ENCODE peak calls at places on chromosomes 12 and 14, in four cellular contexts. W is SK-N-SH, J is psoas muscle, Y is mammary epithelial cell. T is an unnamed sample.
A peak's percentile ranks its signal among the peaks of the same experiment; 100 is the strongest.

GRCh38 chr12:127381043-127381668 is 885.8 kb upstream of the TMEM132C start:
- DNase-seq in W (peak; percentile 88), J (peak; percentile 33), Y (peak; percentile 21), T (peak; percentile 48)

GRCh38 chr12:116352315-116352835 is 74.9 kb upstream of the MED13L start:
- DNase-seq in W (no peak), Y (no peak), J (no peak), T (no peak)

GRCh38 chr14:70782361-70782760 is 27.0 kb downstream of the MAP3K9 start:
- DNase-seq in W (no peak), Y (peak; percentile 100), J (no peak), T (no peak)

GRCh38 chr14:70808402-70809237 is 693 bp downstream of the MAP3K9 start:
- DNase-seq in Y (peak; percentile 63), J (peak; percentile 23), W (peak; percentile 81), T (peak; percentile 50)

GRCh38 chr12:105480162-105480561 is 149.7 kb downstream of the C12orf75 start:
- DNase-seq in J (no peak), W (no peak), Y (no peak), T (no peak)

GRCh38 chr14:99821519-99822165 is 28.4 kb downstream of the EML1 start:
- DNase-seq in Y (peak; percentile 80), W (peak; percentile 41), J (no peak), T (peak; percentile 13)

GRCh38 chr14:26180221-26180620 is 417.6 kb downstream of the NOVA1 start:
- DNase-seq in W (no peak), Y (no peak), J (no peak), T (no peak)

GRCh38 chr14:61527325-61528100 is 167.8 kb upstream of the HIF1A start:
- DNase-seq in W (no peak), J (no peak), Y (peak; percentile 42), T (peak; percentile 15)

GRCh38 chr12:124913474-124914391 is 717 bp downstream of the UBC start:
- DNase-seq in J (peak; percentile 88), Y (peak; percentile 86), W (peak; percentile 64), T (peak; percentile 75)

GRCh38 chr14:99522457-99522891 is 41.3 kb downstream of the CCNK start:
- DNase-seq in Y (no peak), J (peak; percentile 44), W (no peak), T (peak; percentile 34)

GRCh38 chr12:94150483-94151225 is 2.3 kb downstream of the PLXNC1 start:
- DNase-seq in Y (no peak), W (peak; percentile 46), J (no peak), T (no peak)

GRCh38 chr12:115103884-115104883 is 420.2 kb upstream of the TBX3 start:
- DNase-seq in Y (no peak), J (no peak), W (no peak), T (no peak)

GRCh38 chr14:88326352-88327103 is 3.5 kb upstream of the KCNK10 start:
- DNase-seq in Y (no peak), W (peak; percentile 51), J (no peak), T (no peak)

GRCh38 chr12:62605972-62606371 is 139.3 kb downstream of the MON2 start:
- DNase-seq in J (no peak), W (no peak), Y (no peak), T (no peak)
- H3K4me1 ChIP-seq in J (peaks cover 24% of the 10 kb centered on the region), W (no peaks in the 10 kb centered on the region), Y (peaks cover 15% of the 10 kb centered on the region), T (peaks cover 9% of the 10 kb centered on the region)

GRCh38 chr12:71183018-71183417 is 25.2 kb upstream of the TSPAN8 start:
- DNase-seq in Y (peak; percentile 58), W (no peak), J (no peak), T (no peak)
- H3K27ac ChIP-seq in Y (no peak overlapping the region), W (no peak overlapping the region), J (no peak overlapping the region), T (no peak overlapping the region)

DNA sequence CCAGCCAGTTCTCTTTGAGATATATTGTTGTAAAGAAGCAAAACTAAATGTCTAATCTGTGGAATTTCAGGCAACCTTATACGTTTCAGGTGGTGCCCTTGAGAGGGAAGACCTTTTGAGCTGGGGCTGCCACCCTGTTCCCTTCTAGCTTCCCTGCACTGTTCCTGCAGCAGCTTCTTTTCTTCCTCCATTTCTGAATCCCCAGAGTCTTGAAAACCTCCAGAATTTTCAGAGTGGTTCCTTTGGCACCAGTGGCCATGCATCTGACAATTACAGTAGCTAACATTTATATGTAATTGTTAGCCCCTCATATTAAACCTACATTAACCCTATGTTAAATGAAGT is 271.3 kb downstream of the ZFP36L1 start:
- DNase-seq in J (no peak), Y (no peak), W (no peak), T (no peak)
- H3K4me1 ChIP-seq in J (peaks cover 25% of the 10 kb centered on the region), Y (peaks cover 49% of the 10 kb centered on the region), W (peaks cover 11% of the 10 kb centered on the region), T (peaks cover 78% of the 10 kb centered on the region)

DNA sequence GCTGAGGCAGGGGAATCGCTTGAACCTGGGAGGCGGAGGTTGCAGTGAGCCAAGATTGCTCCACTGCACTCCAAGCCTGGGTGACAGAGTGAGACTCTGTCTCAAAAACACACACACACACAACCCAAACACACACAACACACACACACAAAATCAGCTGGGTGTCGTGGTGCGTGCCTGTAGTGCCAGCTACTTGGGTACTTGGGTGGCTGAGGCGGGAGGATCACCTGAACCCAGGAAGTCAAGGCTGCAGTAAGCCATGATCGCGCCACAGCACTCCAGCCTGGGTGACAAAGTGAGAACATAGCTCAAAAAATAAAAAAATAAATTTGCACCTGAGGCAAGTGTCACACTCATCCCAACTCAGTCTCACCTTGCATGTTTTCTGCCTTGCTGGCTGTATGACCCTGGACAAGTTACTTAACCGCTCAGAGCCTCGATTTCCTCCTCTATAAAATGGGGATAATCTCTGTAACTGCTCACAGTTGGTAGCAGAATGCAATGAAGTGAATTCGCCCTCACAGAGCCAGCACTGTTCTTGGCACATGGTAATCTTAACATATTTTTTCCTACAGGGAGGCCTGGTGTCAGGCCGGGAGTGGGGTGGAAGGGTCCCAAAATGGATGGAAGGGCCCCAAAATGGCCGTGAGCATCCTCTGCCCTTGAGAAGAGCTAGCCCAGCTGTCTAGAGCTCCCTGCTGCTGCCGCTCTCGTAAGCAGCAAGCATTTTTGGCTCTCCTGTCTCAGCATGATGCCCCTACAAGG is 630 bp upstream of the HNF1A start:
- DNase-seq in Y (no peak), J (no peak), W (no peak), T (no peak)
- H3K27ac ChIP-seq in Y (no peak overlapping the region), J (no peak overlapping the region), W (no peak overlapping the region), T (no peak overlapping the region)

T was measured in SJCRH30.